ENCODE peak calls at places on chromosome 21, in eight cellular contexts. K, W, L, S, H, F, V and C are unnamed samples. For H3K27me3, the result is how much of the 10 kb centered on the place peaks cover.

GRCh38 chr21:45768011-45768740 is 124.7 kb downstream of the PCBP3 start:
- DNase-seq in K (no peak), H (no peak), F (no peak), W (no peak), S (peak), V (no peak), L (no peak), C (no peak)

GRCh38 chr21:26845066-26845749 is at the start of gene ADAMTS1:
- DNase-seq in V (peak), S (peak), K (no peak), L (peak), W (peak), F (peak), H (peak), C (peak)

GRCh38 chr21:37562920-37563640 is 196.5 kb downstream of the DYRK1A start:
- DNase-seq in F (no peak), K (no peak), H (peak), V (no peak), W (peak), L (no peak), S (no peak), C (no peak)

GRCh38 chr21:39037807-39038405 is 145.3 kb downstream of the PSMG1 start:
- DNase-seq in K (no peak), W (no peak), S (peak), H (no peak), F (peak), V (no peak), L (no peak), C (no peak)

GRCh38 chr21:17451364-17451869 is 61.4 kb upstream of the CXADR start:
- DNase-seq in F (no peak), K (no peak), W (peak), V (no peak), L (no peak), H (no peak), S (peak), C (peak)

GRCh38 chr21:29072873-29073221 is 601 bp downstream of the CCT8 start:
- DNase-seq in S (peak), K (no peak), W (no peak), F (peak), H (no peak), V (no peak), L (peak), C (no peak)

GRCh38 chr21:34517491-34518245 is 5.7 kb upstream of the KCNE1 start:
- DNase-seq in W (no peak), V (no peak), F (peak), H (no peak), L (peak), S (no peak), K (no peak), C (no peak)

GRCh38 chr21:10463156-10463555 is 58.2 kb upstream of the TPTE start:
- DNase-seq in V (no peak), H (no peak), S (no peak), K (no peak), L (no peak), F (no peak), W (no peak), C (no peak)

GRCh38 chr21:23119491-23119890 is 2121.3 kb downstream of the NCAM2 start:
- DNase-seq in L (no peak), S (no peak), F (no peak), K (no peak), H (no peak), V (no peak), W (no peak), C (no peak)

GRCh38 chr21:34166468-34166867 is 93.1 kb downstream of the MRPS6 start:
- DNase-seq in S (no peak), K (no peak), W (no peak), L (no peak), V (no peak), F (peak), H (no peak), C (peak)

GRCh38 chr21:29933088-29933487 is 6.7 kb downstream of the GRIK1 start:
- DNase-seq in W (no peak), L (no peak), S (no peak), H (no peak), K (no peak), V (no peak), F (no peak), C (no peak)

GRCh38 chr21:37367758-37368535 is 1.4 kb downstream of the DYRK1A start:
- DNase-seq in F (peak), K (peak), S (peak), H (peak), V (peak), L (peak), W (peak), C (peak)

GRCh38 chr21:38787461-38788274 is 18.1 kb upstream of the ETS2 start:
- DNase-seq in W (no peak), V (no peak), H (no peak), K (no peak), F (peak), L (no peak), S (peak), C (peak)

GRCh38 chr21:40208960-40209359 is 341.7 kb downstream of the PCP4 start:
- DNase-seq in H (no peak), F (no peak), S (no peak), L (no peak), W (no peak), V (no peak), K (no peak), C (no peak)

GRCh38 chr21:45976666-45977335 is 4.8 kb upstream of the COL6A1 start:
- DNase-seq in W (no peak), F (peak), S (no peak), L (no peak), V (no peak), K (no peak), H (no peak), C (no peak)

GRCh38 chr21:35792569-35792968 is 267.8 kb downstream of the SETD4 start:
- DNase-seq in W (no peak), V (no peak), H (no peak), F (no peak), K (no peak), L (no peak), S (no peak), C (no peak)

GRCh38 chr21:28160378-28160777 is 832.3 kb downstream of the LTN1 start:
- DNase-seq in L (no peak), S (no peak), K (no peak), V (no peak), H (no peak), W (no peak), F (no peak), C (no peak)

GRCh38 chr21:46001821-46002681 is 20.5 kb downstream of the COL6A1 start:
- DNase-seq in K (no peak), H (peak), F (no peak), W (no peak), V (no peak), S (no peak), L (no peak), C (peak)

GRCh38 chr21:27425574-27425973 is 458.7 kb upstream of the ADAMTS5 start:
- DNase-seq in F (peak), H (no peak), L (no peak), S (peak), V (no peak), W (no peak), K (no peak), C (peak)

GRCh38 chr21:42332557-42332956 is 17.3 kb upstream of the TFF3 start:
- DNase-seq in L (no peak), H (no peak), K (no peak), S (no peak), F (no peak), V (no peak), W (no peak), C (no peak)
- H3K4me3 ChIP-seq in L (no peak), H (no peak), K (no peak), S (no peak), F (no peak), V (no peak), W (no peak), C (no peak)

DNA sequence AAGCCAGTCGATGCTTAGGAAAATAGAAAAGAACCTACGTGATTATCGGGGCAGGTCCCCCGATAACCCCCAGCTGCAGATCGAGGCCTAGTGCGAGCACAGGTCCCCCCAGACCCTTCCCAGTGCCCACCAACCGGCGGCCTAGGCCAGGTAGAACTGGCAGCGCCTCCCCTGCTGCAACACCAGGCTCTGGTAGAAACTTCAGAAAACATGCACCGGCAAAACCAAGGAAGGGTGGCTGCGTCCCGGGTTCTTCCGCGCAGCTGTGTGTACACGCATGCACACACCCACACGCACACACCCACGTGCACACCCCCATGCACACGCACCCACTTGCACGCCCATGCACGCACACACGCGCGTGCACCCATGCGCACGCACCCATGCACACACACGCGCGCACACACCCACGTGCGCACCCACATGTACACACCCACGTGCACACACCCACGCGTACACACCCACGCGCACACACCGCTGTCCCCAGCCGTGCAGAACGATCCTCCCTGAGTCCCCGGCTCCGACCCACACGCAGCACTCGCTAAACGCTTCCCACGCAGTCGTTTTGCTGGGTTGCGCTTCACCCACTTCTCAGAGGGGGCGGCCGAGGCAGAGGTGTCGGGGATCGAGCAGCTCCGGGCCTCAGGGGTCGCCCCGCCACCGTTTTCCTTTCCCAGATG is 5.2 kb downstream of the TSPEAR start:
- DNase-seq in K (no peak), V (no peak), S (no peak), L (no peak), F (no peak), H (no peak), W (no peak), C (no peak)
- H3K27me3 ChIP-seq in K (half or more), V (half or more), S (half or more), L (half or more), F (under half), H (half or more), W (half or more), C (under half)

GRCh38 chr21:16115461-16115860 is 385.7 kb downstream of the USP25 start:
- DNase-seq in F (no peak), S (no peak), H (no peak), K (no peak), V (no peak), W (no peak), L (no peak), C (no peak)

GRCh38 chr21:16117331-16117730 is 387.5 kb downstream of the USP25 start:
- DNase-seq in H (no peak), K (no peak), L (no peak), W (no peak), V (no peak), F (no peak), S (no peak), C (no peak)

GRCh38 chr21:16116798-16117197 is 387.0 kb downstream of the USP25 start:
- DNase-seq in V (no peak), F (no peak), W (no peak), L (no peak), H (no peak), K (no peak), S (peak), C (no peak)

GRCh38 chr21:16116067-16116466 is 386.3 kb downstream of the USP25 start:
- DNase-seq in F (no peak), L (no peak), H (no peak), V (no peak), S (no peak), K (no peak), W (no peak), C (no peak)

DNA sequence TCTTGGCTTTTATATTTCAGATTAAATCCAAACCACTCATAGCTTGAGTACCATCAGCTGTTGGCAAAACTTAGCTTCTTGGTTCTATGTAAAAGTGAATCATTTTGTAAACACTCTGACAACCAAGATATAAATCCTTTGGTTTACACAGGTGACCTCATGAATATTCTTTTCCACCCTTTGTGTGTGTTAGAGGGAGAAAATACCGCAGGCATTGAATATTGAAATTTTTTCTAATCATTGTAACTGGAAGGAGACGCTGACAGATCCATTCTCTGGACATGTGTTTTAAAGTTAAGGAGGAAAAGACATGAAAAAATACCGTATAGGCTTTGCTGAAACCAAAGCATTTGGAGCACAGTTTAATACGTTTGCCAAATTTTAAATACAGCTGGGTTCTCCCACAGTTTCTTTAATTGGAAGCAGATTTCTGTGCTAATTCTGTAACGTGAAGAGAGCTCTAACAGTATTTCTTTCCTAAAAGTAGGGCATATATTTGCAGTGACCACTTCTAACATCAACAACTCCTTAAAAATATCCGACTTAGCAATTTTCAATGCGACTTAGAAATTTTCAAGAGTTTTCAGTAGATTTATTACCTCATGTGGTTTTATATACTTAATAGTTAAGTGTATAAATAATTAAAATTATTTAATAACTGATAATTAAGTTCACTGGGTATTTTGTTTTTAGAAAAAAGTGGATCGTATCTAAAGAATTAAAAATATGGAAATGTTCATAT is 388.2 kb downstream of the USP25 start:
- DNase-seq in V (no peak), F (no peak), K (no peak), S (peak), L (no peak), H (no peak), W (no peak), C (no peak)
- H3K4me3 ChIP-seq in V (no peak), F (no peak), K (no peak), S (no peak), L (no peak), H (no peak), W (no peak), C (no peak)

DNA sequence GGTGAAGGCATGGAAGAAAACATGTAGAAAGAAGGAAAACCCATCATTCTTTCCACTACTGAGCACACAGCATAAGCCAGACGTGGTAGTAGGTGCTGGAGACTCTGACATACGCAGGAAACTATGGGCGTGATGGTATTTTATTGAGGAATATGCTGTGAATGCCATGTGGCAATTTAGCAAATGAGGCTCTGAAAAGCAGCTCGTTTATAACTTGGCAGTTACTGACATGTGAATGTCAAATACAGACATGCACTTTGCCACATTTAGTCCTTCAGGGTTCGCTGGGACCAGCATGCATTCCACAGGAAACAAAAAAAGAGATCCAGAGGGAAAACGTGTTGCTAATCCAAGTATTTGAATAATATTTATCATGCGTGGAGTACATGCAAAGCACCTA is 74.3 kb upstream of the IFNAR2 start:
- DNase-seq in S (no peak), W (no peak), L (no peak), V (no peak), K (no peak), H (no peak), F (no peak), C (no peak)
- H3K27me3 ChIP-seq in S (under half), W (under half), L (under half), V (under half), K (under half), H (under half), F (under half), C (under half)

DNA sequence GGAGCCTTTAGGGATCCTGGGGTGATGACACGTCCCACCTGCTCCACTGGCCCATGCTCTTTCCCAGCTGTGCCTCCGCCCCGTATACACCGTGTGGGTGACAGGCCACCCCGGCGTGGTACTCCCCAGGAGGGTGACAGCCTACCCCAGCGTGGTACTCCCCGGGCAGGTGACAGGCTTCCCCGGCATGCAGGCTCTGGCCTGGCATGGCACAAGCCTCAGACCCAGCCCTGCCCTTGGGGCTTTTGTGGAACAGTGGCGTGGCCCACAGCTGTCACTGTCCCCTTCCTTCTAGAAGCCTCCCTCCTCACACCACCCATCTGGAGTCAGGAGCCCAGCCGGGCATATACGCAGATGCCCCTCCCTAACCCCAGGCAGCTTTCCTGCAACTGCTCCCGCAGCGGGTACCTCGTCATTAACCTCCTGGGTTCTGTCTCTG is 4.7 kb upstream of the PFKL start:
- DNase-seq in W (no peak), H (no peak), K (peak), F (no peak), V (no peak), L (no peak), S (no peak), C (no peak)
- H3K4me3 ChIP-seq in W (no peak), H (no peak), K (no peak), F (no peak), V (no peak), L (no peak), S (no peak), C (no peak)